ENCODE peak calls at places on chromosomes 4 and X, in five cellular contexts. F is OCI-LY7, A is Karpas-422, E is IMR-90, U is iPS DF 6.9. J is an unnamed sample.

GRCh38 chrX:129772796-129773431 is 6.8 kb upstream of the SASH3 start:
- DNase-seq in E (no peak), U (no peak), F (peak; percentile 92), A (peak; percentile 93), J (peak; percentile 18)

GRCh38 chr4:13590766-13591165 is 36.8 kb downstream of the BOD1L1 start:
- DNase-seq in E (no peak), U (no peak), F (no peak), A (no peak), J (no peak)

GRCh38 chr4:110139106-110139505 is 59.3 kb downstream of the ELOVL6 start:
- DNase-seq in A (no peak), U (no peak), E (no peak), F (no peak), J (no peak)

GRCh38 chrX:15694968-15695451 is 30.4 kb upstream of the CLTRN start:
- DNase-seq in U (no peak), A (no peak), E (no peak), F (no peak), J (no peak)

GRCh38 chr4:101711590-101712255 is 78.8 kb upstream of the BANK1 start:
- DNase-seq in F (no peak), E (no peak), A (no peak), U (no peak), J (no peak)

GRCh38 chrX:53262918-53263394 is 18.4 kb downstream of the IQSEC2 start:
- DNase-seq in F (no peak), U (no peak), A (no peak), E (peak; percentile 55), J (no peak)

GRCh38 chr4:89797117-89797516 is 39.8 kb downstream of the SNCA start:
- DNase-seq in U (no peak), E (peak; percentile 34), A (no peak), F (no peak), J (peak; percentile 17)

GRCh38 chrX:77446840-77447239 is 349 bp upstream of the FGF16 start:
- DNase-seq in A (no peak), E (no peak), F (no peak), U (no peak), J (no peak)

GRCh38 chrX:49876750-49877149 is 2.5 kb upstream of the USP27X start:
- DNase-seq in F (peak; percentile 48), E (peak; percentile 23), U (no peak), A (peak; percentile 74), J (peak; percentile 22)

GRCh38 chrX:49174723-49175122 is 3.0 kb downstream of the PLP2 start:
- DNase-seq in E (no peak), U (no peak), F (no peak), A (peak; percentile 33), J (no peak)

GRCh38 chr4:61245321-61245720 is 45.2 kb downstream of the ADGRL3 start:
- DNase-seq in E (no peak), F (no peak), A (no peak), U (no peak), J (no peak)

GRCh38 chr4:72286185-72286584 is 254.4 kb downstream of the NPFFR2 start:
- DNase-seq in F (no peak), U (no peak), E (peak; percentile 12), A (peak; percentile 65), J (no peak)

GRCh38 chr4:17690135-17690534 is 75.7 kb downstream of the MED28 start:
- DNase-seq in E (no peak), F (no peak), A (no peak), U (no peak), J (no peak)

GRCh38 chr4:124839786-124840390 is 127.4 kb upstream of the ANKRD50 start:
- DNase-seq in E (no peak), A (no peak), F (no peak), U (no peak), J (peak; percentile 37)

GRCh38 chr4:130808492-130808891 is 1712.5 kb downstream of the C4orf33 start:
- DNase-seq in E (no peak), F (peak; percentile 7), U (no peak), A (peak; percentile 66), J (no peak)

GRCh38 chr4:149961876-149962597 is 116.2 kb upstream of the DCLK2 start:
- DNase-seq in U (no peak), E (peak; percentile 83), A (no peak), F (no peak), J (no peak)

GRCh38 chr4:173211222-173211621 is 42.6 kb downstream of the GALNT7 start:
- DNase-seq in F (no peak), U (no peak), E (no peak), A (no peak), J (no peak)

GRCh38 chr4:39335566-39335965 is 30.6 kb downstream of the RFC1 start:
- DNase-seq in F (no peak), U (no peak), E (no peak), A (no peak), J (no peak)

GRCh38 chr4:83266689-83267088 is 17.9 kb downstream of the COQ2 start:
- DNase-seq in A (no peak), U (no peak), E (no peak), F (peak; percentile 49), J (no peak)

GRCh38 chr4:97917115-97917514 is 226.2 kb downstream of the STPG2 start:
- DNase-seq in U (no peak), A (no peak), E (no peak), F (no peak), J (no peak)

GRCh38 chr4:24895461-24895860 is 17.4 kb downstream of the CCDC149 start:
- DNase-seq in E (no peak), A (no peak), F (no peak), U (no peak), J (no peak)

DNA sequence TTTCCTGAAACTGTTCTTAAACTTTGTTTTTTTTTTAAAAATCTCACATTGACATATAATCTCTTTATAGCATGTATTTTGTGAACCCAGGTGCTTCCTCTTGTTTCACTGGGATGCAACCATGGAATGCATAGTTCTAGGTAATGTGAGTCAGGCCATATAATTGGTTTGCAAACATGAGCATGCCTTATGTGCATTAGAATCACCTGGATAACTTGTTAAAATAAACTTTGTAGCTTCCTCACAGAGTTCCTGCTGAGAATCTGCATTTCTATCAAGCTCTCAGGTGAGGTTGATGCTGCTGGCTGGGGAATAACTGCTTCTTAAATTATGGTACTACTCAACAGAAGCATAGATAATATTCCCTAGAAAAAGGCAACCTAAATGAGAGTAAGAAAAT is 940.3 kb upstream of the LCORL start:
- DNase-seq in A (no peak), E (no peak), F (no peak), U (no peak), J (no peak)
- H3K9me3 ChIP-seq in A (peaks cover 12% of the 10 kb centered on the region), E (no peaks in the 10 kb centered on the region), F (peaks cover 51% of the 10 kb centered on the region), U (no peaks in the 10 kb centered on the region), J (no peaks in the 10 kb centered on the region)

DNA sequence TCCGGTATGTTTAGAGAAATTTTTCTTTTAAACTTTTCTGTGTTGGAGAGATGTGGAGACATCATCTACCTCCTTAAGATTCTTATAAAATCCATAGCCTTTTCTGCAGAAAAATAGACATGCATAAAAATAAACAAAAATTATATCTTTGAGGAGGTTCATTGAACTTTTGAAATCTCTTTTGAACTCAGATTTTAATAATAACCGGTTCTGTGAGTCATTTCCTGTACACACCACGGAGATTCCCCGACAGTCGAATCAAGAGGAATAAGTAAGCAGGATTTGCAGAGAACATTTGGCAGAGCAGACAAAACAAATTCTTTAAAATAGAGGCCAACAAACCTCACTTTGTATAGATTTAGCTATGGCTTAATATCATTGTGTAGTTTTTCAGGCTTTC is 918.7 kb upstream of the POU3F4 start:
- DNase-seq in U (no peak), A (no peak), E (no peak), F (no peak), J (no peak)
- H3K9me3 ChIP-seq in U (no peaks in the 10 kb centered on the region), A (peaks cover 14% of the 10 kb centered on the region), E (no peaks in the 10 kb centered on the region), F (no peaks in the 10 kb centered on the region), J (no peaks in the 10 kb centered on the region)

GRCh38 chr4:1252928-1253492 is 4.1 kb upstream of the CTBP1 start:
- DNase-seq in A (no peak), E (no peak), F (no peak), U (no peak), J (no peak)

GRCh38 chr4:1249731-1250526 is 999 bp upstream of the CTBP1 start:
- DNase-seq in E (no peak), A (peak; percentile 68), F (no peak), U (no peak), J (no peak)

GRCh38 chr4:1251773-1252066 is 2.8 kb upstream of the CTBP1 start:
- DNase-seq in U (no peak), A (no peak), E (no peak), F (no peak), J (no peak)

GRCh38 chr4:1250527-1250812 is 1.5 kb upstream of the CTBP1 start:
- DNase-seq in F (no peak), A (no peak), E (no peak), U (no peak), J (no peak)

DNA sequence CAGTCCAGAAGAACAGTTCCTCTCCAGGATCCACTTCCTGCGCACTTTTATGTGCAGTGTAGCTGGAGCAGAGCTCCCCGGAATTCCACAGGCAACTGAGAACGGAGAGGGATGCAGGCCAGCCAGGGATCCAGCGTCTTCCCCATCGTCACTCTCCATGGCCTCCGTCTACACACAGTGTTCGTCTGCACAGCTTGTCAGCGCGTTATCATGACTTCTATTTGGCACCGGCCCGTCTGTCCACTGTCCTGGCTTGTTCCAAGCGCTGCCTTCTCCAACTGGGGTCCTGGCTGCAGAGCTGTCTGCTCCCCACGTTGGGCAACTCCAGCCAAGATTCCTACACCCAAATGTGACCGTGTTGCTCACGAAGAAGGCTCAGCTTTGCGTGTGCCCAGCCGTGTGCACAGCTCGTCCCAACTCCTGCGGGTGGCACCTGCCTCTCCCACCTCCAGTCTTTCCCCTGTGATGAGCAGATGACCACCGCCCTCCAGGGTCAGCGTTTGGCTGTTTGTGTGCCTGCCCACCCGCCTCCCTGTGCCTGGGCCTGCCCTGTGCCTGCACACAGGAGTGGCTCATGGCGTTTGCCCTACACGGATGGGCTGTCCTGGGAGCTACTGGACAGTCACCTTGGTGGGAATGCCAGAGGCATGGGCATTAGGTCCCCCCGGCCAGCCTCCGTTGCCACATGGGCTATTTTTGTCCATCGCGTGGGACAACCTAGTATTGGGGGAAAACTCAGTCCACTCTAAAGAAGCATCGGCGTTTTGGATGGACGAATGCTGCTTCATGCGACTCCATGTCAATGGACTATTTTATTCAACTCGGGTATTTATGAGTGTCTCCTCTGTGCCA is 2.2 kb upstream of the CTBP1 start:
- DNase-seq in E (no peak), U (no peak), F (no peak), A (no peak), J (no peak)
- H3K9me3 ChIP-seq in E (peaks cover 35% of the 10 kb centered on the region), U (peaks cover 4% of the 10 kb centered on the region), F (peaks cover 17% of the 10 kb centered on the region), A (no peaks in the 10 kb centered on the region), J (no peaks in the 10 kb centered on the region)

GRCh38 chr4:385934-386707 is 48.5 kb downstream of the ZNF141 start:
- DNase-seq in A (no peak), F (no peak), E (no peak), U (peak; percentile 35), J (peak; percentile 83)
- H3K9me3 ChIP-seq in A (peaks cover 6% of the 10 kb centered on the region), F (peaks cover 62% of the 10 kb centered on the region), E (peaks cover 63% of the 10 kb centered on the region), U (no peaks in the 10 kb centered on the region), J (no peaks in the 10 kb centered on the region)

GRCh38 chr4:77996076-77996475 is 61.0 kb upstream of the FRAS1 start:
- DNase-seq in U (no peak), F (no peak), E (no peak), A (no peak), J (no peak)
- H3K9me3 ChIP-seq in U (no peaks in the 10 kb centered on the region), F (no peaks in the 10 kb centered on the region), E (no peaks in the 10 kb centered on the region), A (no peaks in the 10 kb centered on the region), J (no peaks in the 10 kb centered on the region)

J was measured in testis.